ENCODE peak calls at places on chromosomes 2 and 18, in seven cellular contexts. E, F, Y, D, X, W and U are unnamed samples.
A peak's percentile ranks its signal among the peaks of the same experiment; 100 is the strongest.

GRCh38 chr2:20855456-20855855 is 32.6 kb upstream of the LDAH start:
- DNase-seq in W (no peak), D (no peak), X (no peak), Y (no peak), E (no peak), F (no peak), U (no peak)

GRCh38 chr18:48163184-48164095 is 233.0 kb upstream of the SMAD2 start:
- DNase-seq in X (no peak), D (no peak), E (no peak), Y (no peak), F (no peak), W (no peak), U (no peak)

GRCh38 chr2:168116448-168116847 is 130.9 kb downstream of the STK39 start:
- DNase-seq in D (peak; percentile 7), Y (peak; percentile 47), E (no peak), W (no peak), X (no peak), F (peak; percentile 13), U (peak; percentile 73)

GRCh38 chr2:240814280-240814679 is 5.7 kb downstream of the KIF1A start:
- DNase-seq in F (no peak), X (no peak), D (no peak), Y (no peak), E (no peak), W (no peak), U (no peak)

GRCh38 chr2:216549926-216550690 is 51.5 kb downstream of the RPL37A start:
- DNase-seq in W (no peak), F (no peak), D (no peak), E (no peak), Y (peak; percentile 62), X (peak; percentile 20), U (peak; percentile 55)

GRCh38 chr18:78979058-78979680 is 449 bp upstream of the SALL3 start:
- DNase-seq in Y (peak; percentile 72), D (no peak), F (no peak), X (no peak), W (no peak), E (no peak), U (peak; percentile 66)

GRCh38 chr2:31694444-31694843 is 113.7 kb upstream of the SRD5A2 start:
- DNase-seq in Y (no peak), D (peak; percentile 1), X (no peak), E (no peak), F (peak; percentile 8), W (no peak), U (peak; percentile 22)

GRCh38 chr18:22318745-22319407 is 98.8 kb downstream of the CTAGE1 start:
- DNase-seq in F (peak; percentile 60), W (no peak), X (no peak), E (no peak), D (peak; percentile 64), Y (no peak), U (no peak)

GRCh38 chr18:78776706-78777105 is 202.9 kb upstream of the SALL3 start:
- DNase-seq in E (no peak), W (no peak), X (no peak), F (no peak), D (no peak), Y (no peak), U (no peak)

GRCh38 chr2:28624798-28625701 is 126.6 kb upstream of the PPP1CB start:
- DNase-seq in F (peak; percentile 63), W (no peak), Y (peak; percentile 42), E (no peak), D (peak; percentile 88), X (no peak), U (peak; percentile 79)

GRCh38 chr2:231361701-231362588 is 33.6 kb upstream of the B3GNT7 start:
- DNase-seq in E (no peak), X (no peak), W (no peak), Y (no peak), F (no peak), D (no peak), U (peak; percentile 33)

GRCh38 chr2:231128541-231128940 is 3.7 kb upstream of the HTR2B start:
- DNase-seq in D (no peak), E (no peak), Y (no peak), X (no peak), F (no peak), W (no peak), U (peak; percentile 69)

GRCh38 chr2:160630801-160631590 is 137.4 kb upstream of the RBMS1 start:
- DNase-seq in E (no peak), D (peak; percentile 32), F (peak; percentile 9), X (no peak), Y (no peak), W (no peak), U (peak; percentile 60)

GRCh38 chr2:112084689-112085381 is 29.8 kb downstream of the TMEM87B start:
- DNase-seq in D (no peak), F (no peak), Y (no peak), E (no peak), W (no peak), X (no peak), U (no peak)

GRCh38 chr2:121202541-121203310 is 82.3 kb downstream of the TFCP2L1 start:
- DNase-seq in D (no peak), X (no peak), E (no peak), Y (no peak), F (no peak), W (no peak), U (no peak)

GRCh38 chr18:63603772-63604171 is 16.6 kb downstream of the SERPINB13 start:
- DNase-seq in E (no peak), Y (no peak), D (no peak), F (peak; percentile 12), X (no peak), W (no peak), U (no peak)
- H3K4ac ChIP-seq in E (no peak overlapping the region), Y (no peak overlapping the region), D (no peak overlapping the region), F (no peak overlapping the region), X (no peak overlapping the region), W (no peak overlapping the region), U (peak overlapping the region; percentile 16)

DNA sequence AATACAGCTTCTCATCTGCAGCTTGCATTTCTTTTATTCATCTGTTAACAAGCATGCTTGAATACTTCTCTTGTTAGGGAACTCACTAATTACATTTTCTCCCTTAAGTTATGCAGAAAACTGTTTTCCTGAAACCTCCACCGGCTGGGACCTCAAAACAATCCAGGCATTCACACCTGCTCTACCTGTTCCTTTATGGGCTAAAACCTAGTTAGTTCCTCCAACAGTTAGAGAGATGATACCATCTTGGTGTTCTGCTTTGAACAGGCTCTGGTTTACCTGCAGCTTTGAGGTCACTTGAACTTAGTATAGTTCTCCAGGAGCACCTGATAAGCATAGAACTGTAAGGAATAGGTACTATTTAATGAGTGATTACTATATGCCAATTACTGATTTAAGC is 6.1 kb downstream of the PLEK start:
- DNase-seq in Y (no peak), D (no peak), W (no peak), X (no peak), F (no peak), E (no peak), U (no peak)
- H3K4me1 ChIP-seq in Y (no peaks in the 10 kb centered on the region), D (peaks cover 1% of the 10 kb centered on the region), W (no peaks in the 10 kb centered on the region), X (peaks cover 2% of the 10 kb centered on the region), F (no peaks in the 10 kb centered on the region), E (no peaks in the 10 kb centered on the region), U (no peaks in the 10 kb centered on the region)

GRCh38 chr2:10742666-10743065 is 21.2 kb downstream of the ATP6V1C2 start:
- DNase-seq in Y (no peak), D (no peak), F (no peak), W (no peak), E (no peak), X (no peak), U (no peak)
- H2BK120ac ChIP-seq in Y (no peak overlapping the region), D (no peak overlapping the region), F (no peak overlapping the region), W (no peak overlapping the region), E (no peak overlapping the region), X (no peak overlapping the region), U (no peak overlapping the region)

DNA sequence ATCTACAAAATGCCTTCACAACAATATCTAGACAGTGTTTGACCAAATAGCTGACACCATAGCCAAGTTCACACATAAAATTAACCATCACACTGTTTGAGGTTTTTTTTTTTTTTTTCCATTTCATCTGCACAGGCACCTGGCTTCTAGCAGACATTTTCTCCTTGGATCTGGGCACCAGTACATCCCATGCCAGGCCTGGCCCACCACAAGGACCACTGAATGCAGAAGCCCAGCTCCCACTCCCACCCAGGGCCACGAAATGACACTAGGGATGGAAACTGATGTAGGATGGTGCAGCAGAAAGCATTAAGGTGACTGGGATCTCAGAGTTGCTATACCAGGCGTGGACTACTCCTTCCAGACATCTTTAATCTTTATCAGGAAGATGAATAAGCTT is 13.0 kb downstream of the TMSB10 start:
- DNase-seq in Y (no peak), E (no peak), X (no peak), W (no peak), F (no peak), D (no peak), U (no peak)
- H3K4ac ChIP-seq in Y (no peak overlapping the region), E (no peak overlapping the region), X (no peak overlapping the region), W (no peak overlapping the region), F (peak overlapping the region; percentile 93), D (peak overlapping the region; percentile 47), U (no peak overlapping the region)

DNA sequence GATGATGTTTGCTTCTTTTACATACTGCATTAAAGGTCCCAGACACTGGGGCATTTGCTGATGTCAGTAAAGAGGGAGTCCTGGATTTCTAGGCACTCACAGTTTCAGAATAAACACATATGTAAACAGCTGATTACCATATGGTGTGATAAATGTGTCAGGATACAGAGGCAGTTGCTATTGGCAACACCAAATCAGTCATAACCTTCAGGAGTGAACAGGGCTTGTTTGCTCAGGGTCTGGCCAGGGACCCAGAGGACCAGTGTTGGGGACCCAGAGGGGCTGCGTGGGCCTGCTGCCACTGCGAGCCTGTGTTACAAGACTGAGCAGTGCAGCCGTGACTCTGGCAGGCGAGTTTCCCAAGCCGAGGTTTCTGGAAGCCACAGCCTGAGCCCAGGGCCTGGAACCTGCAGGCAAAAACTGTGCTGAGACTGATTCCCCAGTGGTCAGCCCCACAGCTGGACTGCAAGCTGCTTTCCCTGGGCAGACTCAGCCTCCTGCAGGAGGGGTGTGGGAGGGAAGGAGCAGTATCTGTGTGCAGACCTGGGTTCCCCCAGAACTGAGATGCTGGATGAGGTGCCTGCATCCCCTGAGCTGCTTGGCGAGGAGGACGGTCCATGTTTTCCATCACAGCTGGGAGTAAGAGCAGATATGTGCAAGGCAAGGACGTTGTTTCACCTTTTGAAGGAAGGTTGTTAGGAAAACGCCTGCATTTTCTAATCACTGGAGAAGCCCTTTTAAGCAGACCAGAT is 23.6 kb downstream of the ASAP2 start:
- DNase-seq in E (no peak), W (no peak), X (no peak), Y (no peak), F (peak; percentile 51), D (peak; percentile 90), U (no peak)
- H3K4me1 ChIP-seq in E (peaks cover 13% of the 10 kb centered on the region), W (peaks cover 58% of the 10 kb centered on the region), X (peaks cover 43% of the 10 kb centered on the region), Y (no peaks in the 10 kb centered on the region), F (peaks cover 64% of the 10 kb centered on the region), D (peaks cover 40% of the 10 kb centered on the region), U (peaks cover 16% of the 10 kb centered on the region)

GRCh38 chr2:82283075-82283474 is 1978.5 kb upstream of the LRRTM1 start:
- DNase-seq in X (no peak), Y (no peak), F (no peak), E (no peak), D (no peak), W (no peak), U (no peak)
- H2BK120ac ChIP-seq in X (no peak overlapping the region), Y (no peak overlapping the region), F (no peak overlapping the region), E (no peak overlapping the region), D (no peak overlapping the region), W (no peak overlapping the region), U (no peak overlapping the region)

GRCh38 chr2:224520064-224520463 is 65.1 kb downstream of the CUL3 start:
- DNase-seq in E (no peak), D (peak; percentile 90), Y (no peak), W (no peak), X (no peak), F (peak; percentile 92), U (no peak)
- H3K4ac ChIP-seq in E (no peak overlapping the region), D (no peak overlapping the region), Y (no peak overlapping the region), W (no peak overlapping the region), X (no peak overlapping the region), F (peak overlapping the region; percentile 33), U (no peak overlapping the region)

GRCh38 chr2:85413592-85414421 is 3.6 kb upstream of the CAPG start:
- DNase-seq in F (peak; percentile 46), D (peak; percentile 63), X (no peak), Y (no peak), W (no peak), E (no peak), U (peak; percentile 74)
- H3K4me1 ChIP-seq in F (peaks cover 9% of the 10 kb centered on the region), D (peaks cover 34% of the 10 kb centered on the region), X (peaks cover 4% of the 10 kb centered on the region), Y (peaks cover 22% of the 10 kb centered on the region), W (peaks cover 19% of the 10 kb centered on the region), E (peaks cover 18% of the 10 kb centered on the region), U (peaks cover 13% of the 10 kb centered on the region)